ENCODE peak calls at places on chromosomes 1 and 21, in six cellular contexts. One of them, this sample, is unnamed. For H3K36me3, the result is how much of the 10 kb centered on the place peaks cover.

GRCh38 chr1:183094376-183094775 is 71.2 kb downstream of the LAMC1 start:
- DNase-seq in pancreas: no peak
- DNase-seq in brain microvascular endothelial cell: no peak
- DNase-seq in fibroblast of lung: no peak
- DNase-seq in mucosa of descending colon: no peak
- DNase-seq in heart left ventricle: no peak
- DNase-seq in this sample: no peak

GRCh38 chr1:6861075-6861724 is 75.9 kb downstream of the CAMTA1 start:
- DNase-seq in heart left ventricle: no peak
- DNase-seq in brain microvascular endothelial cell: no peak
- DNase-seq in fibroblast of lung: no peak
- DNase-seq in mucosa of descending colon: no peak
- DNase-seq in pancreas: no peak
- DNase-seq in this sample: no peak

GRCh38 chr1:83791821-83792437 is 207.0 kb downstream of the TTLL7 start:
- DNase-seq in mucosa of descending colon: no peak
- DNase-seq in heart left ventricle: no peak
- DNase-seq in pancreas: no peak
- DNase-seq in brain microvascular endothelial cell: peak
- DNase-seq in fibroblast of lung: peak
- DNase-seq in this sample: peak

GRCh38 chr1:8524637-8525157 is 206.8 kb downstream of the SLC45A1 start:
- DNase-seq in pancreas: no peak
- DNase-seq in brain microvascular endothelial cell: no peak
- DNase-seq in heart left ventricle: no peak
- DNase-seq in fibroblast of lung: no peak
- DNase-seq in mucosa of descending colon: no peak
- DNase-seq in this sample: peak

GRCh38 chr1:186212574-186213224 is 162.4 kb downstream of the TPR start:
- DNase-seq in mucosa of descending colon: no peak
- DNase-seq in heart left ventricle: no peak
- DNase-seq in fibroblast of lung: peak
- DNase-seq in brain microvascular endothelial cell: peak
- DNase-seq in pancreas: no peak
- DNase-seq in this sample: peak

GRCh38 chr1:232184561-232185530 is 445.1 kb downstream of the SIPA1L2 start:
- DNase-seq in heart left ventricle: no peak
- DNase-seq in pancreas: no peak
- DNase-seq in mucosa of descending colon: no peak
- DNase-seq in brain microvascular endothelial cell: no peak
- DNase-seq in fibroblast of lung: no peak
- DNase-seq in this sample: no peak

GRCh38 chr1:185388815-185389214 is 71.8 kb upstream of the IVNS1ABP start:
- DNase-seq in brain microvascular endothelial cell: no peak
- DNase-seq in fibroblast of lung: no peak
- DNase-seq in heart left ventricle: no peak
- DNase-seq in mucosa of descending colon: no peak
- DNase-seq in pancreas: no peak
- DNase-seq in this sample: no peak

GRCh38 chr21:35711661-35712060 is 348.7 kb downstream of the SETD4 start:
- DNase-seq in mucosa of descending colon: no peak
- DNase-seq in brain microvascular endothelial cell: no peak
- DNase-seq in pancreas: no peak
- DNase-seq in heart left ventricle: no peak
- DNase-seq in fibroblast of lung: no peak
- DNase-seq in this sample: no peak

GRCh38 chr1:156154317-156154749 is 948 bp downstream of the SEMA4A start:
- DNase-seq in pancreas: no peak
- DNase-seq in brain microvascular endothelial cell: no peak
- DNase-seq in mucosa of descending colon: peak
- DNase-seq in heart left ventricle: no peak
- DNase-seq in fibroblast of lung: no peak
- DNase-seq in this sample: no peak

GRCh38 chr1:23590058-23590783 is 30.9 kb upstream of the ID3 start:
- DNase-seq in mucosa of descending colon: no peak
- DNase-seq in fibroblast of lung: no peak
- DNase-seq in heart left ventricle: no peak
- DNase-seq in brain microvascular endothelial cell: no peak
- DNase-seq in pancreas: no peak
- DNase-seq in this sample: no peak

GRCh38 chr1:9900142-9901043 is 9.7 kb downstream of the CTNNBIP1 start:
- DNase-seq in fibroblast of lung: peak
- DNase-seq in brain microvascular endothelial cell: no peak
- DNase-seq in heart left ventricle: peak
- DNase-seq in mucosa of descending colon: peak
- DNase-seq in pancreas: peak
- DNase-seq in this sample: no peak

GRCh38 chr1:225517697-225518096 is 89.9 kb upstream of the LBR start:
- DNase-seq in brain microvascular endothelial cell: no peak
- DNase-seq in fibroblast of lung: peak
- DNase-seq in pancreas: no peak
- DNase-seq in mucosa of descending colon: no peak
- DNase-seq in heart left ventricle: no peak
- DNase-seq in this sample: no peak

GRCh38 chr1:111769517-111770146 is 13.9 kb downstream of the DDX20 start:
- DNase-seq in heart left ventricle: no peak
- DNase-seq in mucosa of descending colon: no peak
- DNase-seq in fibroblast of lung: peak
- DNase-seq in pancreas: no peak
- DNase-seq in brain microvascular endothelial cell: peak
- DNase-seq in this sample: peak

GRCh38 chr21:15687208-15687607 is 42.6 kb upstream of the USP25 start:
- DNase-seq in mucosa of descending colon: no peak
- DNase-seq in brain microvascular endothelial cell: peak
- DNase-seq in pancreas: no peak
- DNase-seq in fibroblast of lung: peak
- DNase-seq in heart left ventricle: no peak
- DNase-seq in this sample: peak

GRCh38 chr1:212825798-212826452 is 21.5 kb downstream of the SPATA45 start:
- DNase-seq in brain microvascular endothelial cell: no peak
- DNase-seq in fibroblast of lung: no peak
- DNase-seq in mucosa of descending colon: no peak
- DNase-seq in heart left ventricle: no peak
- DNase-seq in pancreas: no peak
- DNase-seq in this sample: no peak

GRCh38 chr1:219236933-219237610 is 63.4 kb downstream of the LYPLAL1 start:
- DNase-seq in fibroblast of lung: no peak
- DNase-seq in brain microvascular endothelial cell: no peak
- DNase-seq in mucosa of descending colon: no peak
- DNase-seq in pancreas: no peak
- DNase-seq in heart left ventricle: no peak
- DNase-seq in this sample: no peak

GRCh38 chr1:180266275-180267210 is 36.5 kb downstream of the LHX4 start:
- DNase-seq in pancreas: no peak
- DNase-seq in heart left ventricle: no peak
- DNase-seq in brain microvascular endothelial cell: no peak
- DNase-seq in mucosa of descending colon: no peak
- DNase-seq in fibroblast of lung: no peak
- DNase-seq in this sample: no peak

GRCh38 chr1:156371553-156372264 is 2.7 kb downstream of the RHBG start:
- DNase-seq in fibroblast of lung: peak
- DNase-seq in pancreas: no peak
- DNase-seq in mucosa of descending colon: no peak
- DNase-seq in heart left ventricle: no peak
- DNase-seq in brain microvascular endothelial cell: peak
- DNase-seq in this sample: peak

GRCh38 chr21:43608225-43608624 is 51.1 kb downstream of the HSF2BP start:
- DNase-seq in fibroblast of lung: peak
- DNase-seq in pancreas: no peak
- DNase-seq in brain microvascular endothelial cell: peak
- DNase-seq in heart left ventricle: no peak
- DNase-seq in mucosa of descending colon: no peak
- DNase-seq in this sample: peak

GRCh38 chr1:213014642-213015041 is 1.0 kb downstream of the ANGEL2 start:
- DNase-seq in fibroblast of lung: peak
- DNase-seq in mucosa of descending colon: no peak
- DNase-seq in pancreas: no peak
- DNase-seq in heart left ventricle: no peak
- DNase-seq in brain microvascular endothelial cell: peak
- DNase-seq in this sample: peak

GRCh38 chr1:225933072-225933471 is 7.9 kb downstream of the LEFTY2 start:
- DNase-seq in pancreas: no peak
- DNase-seq in heart left ventricle: no peak
- DNase-seq in mucosa of descending colon: no peak
- DNase-seq in brain microvascular endothelial cell: peak
- DNase-seq in fibroblast of lung: peak
- DNase-seq in this sample: peak

GRCh38 chr1:232524056-232524455 is 105.9 kb downstream of the SIPA1L2 start:
- DNase-seq in brain microvascular endothelial cell: peak
- DNase-seq in mucosa of descending colon: no peak
- DNase-seq in heart left ventricle: no peak
- DNase-seq in fibroblast of lung: peak
- DNase-seq in pancreas: no peak
- DNase-seq in this sample: peak

GRCh38 chr1:230144010-230144614 is 77.1 kb downstream of the GALNT2 start:
- DNase-seq in mucosa of descending colon: no peak
- DNase-seq in heart left ventricle: no peak
- DNase-seq in fibroblast of lung: no peak
- DNase-seq in brain microvascular endothelial cell: no peak
- DNase-seq in pancreas: no peak
- DNase-seq in this sample: no peak

GRCh38 chr1:57422271-57423134 is 1.4 kb downstream of the DAB1 start:
- DNase-seq in brain microvascular endothelial cell: peak
- DNase-seq in mucosa of descending colon: no peak
- DNase-seq in pancreas: peak
- DNase-seq in fibroblast of lung: peak
- DNase-seq in heart left ventricle: no peak
- DNase-seq in this sample: no peak
- TF ChIP-seq CTCF in brain microvascular endothelial cell: peak
- TF ChIP-seq CTCF in mucosa of descending colon: no peak
- TF ChIP-seq CTCF in pancreas: no peak
- TF ChIP-seq CTCF in fibroblast of lung: peak
- TF ChIP-seq CTCF in heart left ventricle: no peak
- TF ChIP-seq CTCF in this sample: no peak

GRCh38 chr1:70168283-70168682 is 37.1 kb downstream of the LRRC40 start:
- DNase-seq in mucosa of descending colon: no peak
- DNase-seq in heart left ventricle: no peak
- DNase-seq in fibroblast of lung: no peak
- DNase-seq in brain microvascular endothelial cell: no peak
- DNase-seq in pancreas: no peak
- DNase-seq in this sample: no peak

GRCh38 chr1:70169018-70169839 is 36.1 kb downstream of the LRRC40 start:
- DNase-seq in brain microvascular endothelial cell: no peak
- DNase-seq in heart left ventricle: no peak
- DNase-seq in fibroblast of lung: no peak
- DNase-seq in pancreas: no peak
- DNase-seq in mucosa of descending colon: no peak
- DNase-seq in this sample: no peak

GRCh38 chr1:70164350-70164749 is 41.0 kb downstream of the LRRC40 start:
- DNase-seq in fibroblast of lung: no peak
- DNase-seq in pancreas: no peak
- DNase-seq in mucosa of descending colon: no peak
- DNase-seq in heart left ventricle: no peak
- DNase-seq in brain microvascular endothelial cell: no peak
- DNase-seq in this sample: no peak
- H3K36me3 ChIP-seq in fibroblast of lung: under half
- H3K36me3 ChIP-seq in pancreas: under half
- H3K36me3 ChIP-seq in mucosa of descending colon: under half
- H3K36me3 ChIP-seq in heart left ventricle: under half
- H3K36me3 ChIP-seq in brain microvascular endothelial cell: under half
- H3K36me3 ChIP-seq in this sample: under half

DNA sequence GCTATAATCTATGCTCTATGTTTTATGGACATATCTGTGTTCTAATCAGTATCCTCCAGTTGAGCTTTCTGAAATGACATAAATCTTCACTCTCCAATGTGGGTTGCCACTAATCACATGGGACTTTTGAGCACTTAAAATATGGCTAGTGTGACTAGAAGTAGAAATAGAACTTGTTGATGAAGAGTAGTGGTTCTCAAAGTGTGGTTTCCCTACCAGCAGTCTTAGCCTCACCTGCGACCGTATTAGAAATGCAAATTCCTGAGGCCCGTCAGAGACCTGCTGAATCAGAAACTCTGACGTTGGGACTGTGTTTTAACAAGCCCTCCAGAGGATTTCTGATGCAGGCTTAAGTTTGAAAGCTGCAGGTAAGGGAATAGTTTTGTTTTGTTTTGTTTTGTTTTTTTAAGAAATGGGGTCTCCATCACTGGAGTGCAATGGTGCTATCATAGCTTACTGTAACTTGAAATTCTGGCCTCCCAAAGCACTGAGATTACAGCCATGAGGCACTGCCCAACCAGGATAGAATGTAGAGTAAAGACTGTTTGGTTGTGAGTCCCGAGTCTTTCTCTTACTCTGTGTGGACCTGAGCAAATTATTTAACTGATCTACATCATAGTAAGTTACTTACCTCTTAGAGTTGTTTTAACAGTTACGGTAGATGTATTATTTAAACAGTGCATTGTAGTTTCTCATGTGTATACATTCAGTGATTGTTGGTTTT is 21.7 kb downstream of the GLRX2 start:
- DNase-seq in mucosa of descending colon: no peak
- DNase-seq in fibroblast of lung: no peak
- DNase-seq in pancreas: no peak
- DNase-seq in brain microvascular endothelial cell: no peak
- DNase-seq in heart left ventricle: no peak
- DNase-seq in this sample: peak
- H3K4me3 ChIP-seq in mucosa of descending colon: no peak
- H3K4me3 ChIP-seq in fibroblast of lung: no peak
- H3K4me3 ChIP-seq in pancreas: no peak
- H3K4me3 ChIP-seq in brain microvascular endothelial cell: no peak
- H3K4me3 ChIP-seq in heart left ventricle: no peak
- H3K4me3 ChIP-seq in this sample: no peak

DNA sequence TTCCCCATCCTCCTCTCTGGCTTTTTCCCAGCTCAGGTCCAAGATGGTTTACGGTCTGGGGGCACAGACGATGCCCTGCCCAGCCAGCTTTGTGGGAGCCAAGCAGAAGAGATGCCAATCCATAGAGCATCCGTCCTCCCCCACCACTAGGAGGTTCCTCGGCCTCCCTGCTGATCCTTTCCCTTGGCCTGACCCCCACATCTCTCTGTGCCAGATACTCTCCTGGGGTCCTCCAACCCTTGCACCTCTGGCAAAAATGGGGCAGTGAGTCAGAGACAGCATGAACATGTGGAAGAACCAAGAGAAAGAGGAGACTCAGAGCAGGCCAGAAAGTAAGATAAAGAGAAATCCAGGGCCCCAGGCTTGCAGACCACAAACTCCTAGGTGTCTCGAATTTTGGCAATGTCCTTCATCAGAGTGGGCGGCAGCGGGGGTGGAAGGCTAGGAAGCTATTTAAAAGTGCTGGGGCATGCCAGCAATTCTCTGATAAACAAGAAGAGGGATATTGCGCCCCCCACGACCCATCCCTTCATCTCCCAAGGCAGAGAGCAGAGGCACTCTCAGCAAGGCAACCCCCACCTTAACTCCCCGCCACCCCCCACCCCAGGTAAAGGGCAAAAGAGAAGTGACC is 11.4 kb downstream of the BLACAT1 start:
- DNase-seq in pancreas: no peak
- DNase-seq in heart left ventricle: peak
- DNase-seq in brain microvascular endothelial cell: no peak
- DNase-seq in mucosa of descending colon: no peak
- DNase-seq in fibroblast of lung: peak
- DNase-seq in this sample: no peak
- TF ChIP-seq CTCF in pancreas: no peak
- TF ChIP-seq CTCF in heart left ventricle: no peak
- TF ChIP-seq CTCF in brain microvascular endothelial cell: peak
- TF ChIP-seq CTCF in mucosa of descending colon: no peak
- TF ChIP-seq CTCF in fibroblast of lung: no peak
- TF ChIP-seq CTCF in this sample: no peak

GRCh38 chr1:36304970-36305914 is 926 bp upstream of the SH3D21 start:
- DNase-seq in fibroblast of lung: no peak
- DNase-seq in heart left ventricle: no peak
- DNase-seq in brain microvascular endothelial cell: no peak
- DNase-seq in pancreas: no peak
- DNase-seq in mucosa of descending colon: no peak
- DNase-seq in this sample: peak
- H3K36me3 ChIP-seq in fibroblast of lung: under half
- H3K36me3 ChIP-seq in heart left ventricle: under half
- H3K36me3 ChIP-seq in brain microvascular endothelial cell: under half
- H3K36me3 ChIP-seq in pancreas: under half
- H3K36me3 ChIP-seq in mucosa of descending colon: under half
- H3K36me3 ChIP-seq in this sample: under half